ENCODE peak calls at places on chromosomes 7 and 10, in eight cellular contexts. One of them, this sample, is unnamed.

GRCh38 chr7:151316896-151317295 is 24.7 kb upstream of the NUB1 start:
- DNase-seq in GM23338: no peak
- DNase-seq in HCT116: no peak
- DNase-seq in GM12892: no peak
- DNase-seq in stomach: no peak
- DNase-seq in Panc1: no peak
- DNase-seq in K562: no peak
- DNase-seq in SK-N-SH: no peak
- DNase-seq in this sample: no peak

GRCh38 chr10:88913803-88914202 is 33.8 kb downstream of the STAMBPL1 start:
- DNase-seq in Panc1: no peak
- DNase-seq in stomach: no peak
- DNase-seq in HCT116: no peak
- DNase-seq in K562: no peak
- DNase-seq in SK-N-SH: peak
- DNase-seq in GM12892: no peak
- DNase-seq in GM23338: no peak
- DNase-seq in this sample: no peak

GRCh38 chr10:103715430-103715829 is 139.9 kb downstream of the SH3PXD2A start:
- DNase-seq in HCT116: peak
- DNase-seq in SK-N-SH: no peak
- DNase-seq in Panc1: no peak
- DNase-seq in K562: no peak
- DNase-seq in stomach: no peak
- DNase-seq in GM12892: no peak
- DNase-seq in GM23338: no peak
- DNase-seq in this sample: no peak

GRCh38 chr7:27130540-27131389 is at the start of gene HOXA4:
- DNase-seq in SK-N-SH: peak
- DNase-seq in GM23338: peak
- DNase-seq in Panc1: no peak
- DNase-seq in HCT116: no peak
- DNase-seq in GM12892: no peak
- DNase-seq in K562: no peak
- DNase-seq in stomach: peak
- DNase-seq in this sample: peak

GRCh38 chr10:75234683-75235374 is 928 bp downstream of the COMTD1 start:
- DNase-seq in stomach: peak
- DNase-seq in GM12892: no peak
- DNase-seq in Panc1: no peak
- DNase-seq in SK-N-SH: peak
- DNase-seq in GM23338: peak
- DNase-seq in HCT116: no peak
- DNase-seq in K562: peak
- DNase-seq in this sample: peak

GRCh38 chr10:126902157-126902556 is 3.1 kb upstream of the DOCK1 start:
- DNase-seq in K562: no peak
- DNase-seq in GM12892: no peak
- DNase-seq in SK-N-SH: no peak
- DNase-seq in stomach: no peak
- DNase-seq in HCT116: peak
- DNase-seq in GM23338: no peak
- DNase-seq in Panc1: peak
- DNase-seq in this sample: no peak

GRCh38 chr7:112266595-112267270 is 60.2 kb downstream of the ZNF277 start:
- DNase-seq in HCT116: no peak
- DNase-seq in Panc1: no peak
- DNase-seq in stomach: no peak
- DNase-seq in GM23338: no peak
- DNase-seq in GM12892: no peak
- DNase-seq in SK-N-SH: no peak
- DNase-seq in K562: no peak
- DNase-seq in this sample: no peak

GRCh38 chr7:101382937-101383336 is 20.3 kb downstream of the COL26A1 start:
- DNase-seq in GM23338: no peak
- DNase-seq in Panc1: no peak
- DNase-seq in stomach: no peak
- DNase-seq in SK-N-SH: no peak
- DNase-seq in HCT116: no peak
- DNase-seq in GM12892: no peak
- DNase-seq in K562: no peak
- DNase-seq in this sample: no peak

GRCh38 chr10:30970760-30971460 is 60.8 kb downstream of the ZNF438 start:
- DNase-seq in Panc1: no peak
- DNase-seq in HCT116: no peak
- DNase-seq in GM23338: no peak
- DNase-seq in SK-N-SH: no peak
- DNase-seq in K562: no peak
- DNase-seq in GM12892: no peak
- DNase-seq in stomach: no peak
- DNase-seq in this sample: no peak

GRCh38 chr10:19791032-19791431 is 25.2 kb upstream of the PLXDC2 start:
- DNase-seq in GM12892: no peak
- DNase-seq in Panc1: no peak
- DNase-seq in K562: no peak
- DNase-seq in stomach: no peak
- DNase-seq in SK-N-SH: no peak
- DNase-seq in HCT116: no peak
- DNase-seq in GM23338: no peak
- DNase-seq in this sample: no peak

GRCh38 chr7:18053177-18053928 is 25.7 kb upstream of the PRPS1L1 start:
- DNase-seq in Panc1: no peak
- DNase-seq in SK-N-SH: no peak
- DNase-seq in GM12892: no peak
- DNase-seq in stomach: no peak
- DNase-seq in GM23338: no peak
- DNase-seq in HCT116: no peak
- DNase-seq in K562: no peak
- DNase-seq in this sample: no peak

GRCh38 chr10:77156406-77156879 is 481.2 kb downstream of the KCNMA1 start:
- DNase-seq in stomach: no peak
- DNase-seq in K562: no peak
- DNase-seq in HCT116: no peak
- DNase-seq in Panc1: no peak
- DNase-seq in SK-N-SH: no peak
- DNase-seq in GM12892: no peak
- DNase-seq in GM23338: no peak
- DNase-seq in this sample: no peak

GRCh38 chr7:47153076-47153475 is 428.8 kb downstream of the TNS3 start:
- DNase-seq in stomach: no peak
- DNase-seq in HCT116: no peak
- DNase-seq in K562: no peak
- DNase-seq in GM23338: no peak
- DNase-seq in GM12892: no peak
- DNase-seq in SK-N-SH: no peak
- DNase-seq in Panc1: no peak
- DNase-seq in this sample: peak

GRCh38 chr10:28761084-28761875 is 84.0 kb downstream of the BAMBI start:
- DNase-seq in K562: no peak
- DNase-seq in HCT116: no peak
- DNase-seq in GM12892: no peak
- DNase-seq in GM23338: peak
- DNase-seq in SK-N-SH: no peak
- DNase-seq in Panc1: no peak
- DNase-seq in stomach: no peak
- DNase-seq in this sample: no peak

GRCh38 chr7:137900137-137900536 is 53.4 kb upstream of the DGKI start:
- DNase-seq in GM12892: no peak
- DNase-seq in stomach: no peak
- DNase-seq in K562: no peak
- DNase-seq in GM23338: no peak
- DNase-seq in HCT116: no peak
- DNase-seq in SK-N-SH: no peak
- DNase-seq in Panc1: no peak
- DNase-seq in this sample: no peak

GRCh38 chr7:101094791-101095375 is 9.6 kb downstream of the TRIM56 start:
- DNase-seq in GM12892: no peak
- DNase-seq in HCT116: no peak
- DNase-seq in GM23338: peak
- DNase-seq in stomach: peak
- DNase-seq in Panc1: no peak
- DNase-seq in SK-N-SH: peak
- DNase-seq in K562: peak
- DNase-seq in this sample: no peak

DNA sequence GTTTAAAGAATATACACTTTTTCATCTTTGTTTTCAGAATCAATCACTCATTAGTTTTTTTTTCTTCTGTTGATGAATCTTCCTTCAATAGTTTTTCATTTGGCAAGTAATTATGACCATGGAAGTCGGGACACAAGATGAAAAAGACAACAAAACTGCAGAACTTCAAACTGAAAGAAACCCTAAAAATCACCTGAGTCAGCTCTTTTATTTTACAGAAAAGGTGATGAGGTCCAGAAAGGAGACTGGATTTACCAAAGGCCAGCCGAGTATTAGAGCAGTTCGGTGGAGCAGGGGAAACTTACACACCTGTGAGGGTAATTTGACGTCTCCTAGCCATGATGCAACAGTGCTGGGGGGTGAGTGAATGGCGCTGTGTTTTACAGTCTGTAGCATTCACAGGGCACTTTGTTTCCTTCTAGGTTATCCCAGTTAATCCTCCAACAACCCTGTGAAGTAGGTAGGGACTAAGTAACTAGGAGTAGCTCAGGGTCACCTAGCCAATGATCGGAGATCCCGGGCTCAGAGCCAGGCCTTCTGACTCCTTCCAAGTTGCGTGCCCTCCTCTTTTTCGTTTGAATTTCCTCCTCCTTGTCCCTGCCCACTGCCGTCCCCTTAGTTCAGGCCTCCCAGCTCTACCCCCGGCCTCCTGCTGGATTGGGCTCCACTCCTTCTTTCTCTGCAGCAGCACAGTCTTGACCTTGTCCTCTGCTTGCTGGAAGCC is 14.0 kb downstream of the RBM20 start:
- DNase-seq in HCT116: no peak
- DNase-seq in GM23338: no peak
- DNase-seq in K562: no peak
- DNase-seq in Panc1: no peak
- DNase-seq in SK-N-SH: no peak
- DNase-seq in GM12892: no peak
- DNase-seq in stomach: no peak
- DNase-seq in this sample: no peak
- TF ChIP-seq POLR2AphosphoS5 in HCT116: no peak
- TF ChIP-seq POLR2AphosphoS5 in GM23338: no peak
- TF ChIP-seq POLR2AphosphoS5 in K562: no peak
- TF ChIP-seq POLR2AphosphoS5 in Panc1: no peak
- TF ChIP-seq POLR2AphosphoS5 in SK-N-SH: no peak
- TF ChIP-seq POLR2AphosphoS5 in GM12892: no peak
- TF ChIP-seq POLR2AphosphoS5 in stomach: no peak
- TF ChIP-seq POLR2AphosphoS5 in this sample: no peak

DNA sequence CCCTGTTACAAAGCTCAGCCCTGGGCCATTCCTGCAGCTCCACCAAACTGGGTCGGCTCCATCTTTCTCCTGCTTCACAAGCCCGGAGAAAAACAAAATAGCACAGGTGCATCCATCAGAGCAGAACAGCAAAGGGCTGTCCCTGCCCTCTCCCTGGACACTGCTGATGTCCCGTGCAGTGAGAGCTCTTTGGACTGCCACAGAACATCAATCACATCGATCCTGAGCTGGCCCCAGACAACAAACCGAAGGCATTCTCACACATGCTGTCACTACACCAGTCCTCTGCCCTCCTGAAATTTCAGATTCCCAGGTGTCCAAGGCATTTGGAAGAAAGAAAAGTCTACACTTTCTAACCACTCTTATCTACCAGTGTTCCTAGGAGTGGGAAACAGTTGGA is 427.1 kb upstream of the ZMIZ1 start:
- DNase-seq in HCT116: no peak
- DNase-seq in GM12892: no peak
- DNase-seq in K562: no peak
- DNase-seq in SK-N-SH: no peak
- DNase-seq in GM23338: no peak
- DNase-seq in stomach: no peak
- DNase-seq in Panc1: no peak
- DNase-seq in this sample: no peak
- TF ChIP-seq POLR2AphosphoS5 in HCT116: no peak
- TF ChIP-seq POLR2AphosphoS5 in GM12892: no peak
- TF ChIP-seq POLR2AphosphoS5 in K562: no peak
- TF ChIP-seq POLR2AphosphoS5 in SK-N-SH: no peak
- TF ChIP-seq POLR2AphosphoS5 in GM23338: no peak
- TF ChIP-seq POLR2AphosphoS5 in stomach: no peak
- TF ChIP-seq POLR2AphosphoS5 in Panc1: no peak
- TF ChIP-seq POLR2AphosphoS5 in this sample: no peak

GRCh38 chr10:84328303-84329093 is at the start of gene CCSER2:
- DNase-seq in HCT116: peak
- DNase-seq in stomach: peak
- DNase-seq in K562: peak
- DNase-seq in Panc1: peak
- DNase-seq in SK-N-SH: peak
- DNase-seq in GM23338: peak
- DNase-seq in GM12892: peak
- DNase-seq in this sample: peak
- TF ChIP-seq POLR2AphosphoS5 in HCT116: peak
- TF ChIP-seq POLR2AphosphoS5 in stomach: peak
- TF ChIP-seq POLR2AphosphoS5 in K562: no peak
- TF ChIP-seq POLR2AphosphoS5 in Panc1: peak
- TF ChIP-seq POLR2AphosphoS5 in SK-N-SH: peak
- TF ChIP-seq POLR2AphosphoS5 in GM23338: peak
- TF ChIP-seq POLR2AphosphoS5 in GM12892: peak
- TF ChIP-seq POLR2AphosphoS5 in this sample: peak

GRCh38 chr10:12605580-12606405 is 256.4 kb downstream of the CAMK1D start:
- DNase-seq in HCT116: no peak
- DNase-seq in Panc1: no peak
- DNase-seq in GM23338: no peak
- DNase-seq in SK-N-SH: no peak
- DNase-seq in GM12892: peak
- DNase-seq in K562: no peak
- DNase-seq in stomach: peak
- DNase-seq in this sample: peak
- TF ChIP-seq POLR2AphosphoS5 in HCT116: no peak
- TF ChIP-seq POLR2AphosphoS5 in Panc1: no peak
- TF ChIP-seq POLR2AphosphoS5 in GM23338: no peak
- TF ChIP-seq POLR2AphosphoS5 in SK-N-SH: no peak
- TF ChIP-seq POLR2AphosphoS5 in GM12892: no peak
- TF ChIP-seq POLR2AphosphoS5 in K562: no peak
- TF ChIP-seq POLR2AphosphoS5 in stomach: peak
- TF ChIP-seq POLR2AphosphoS5 in this sample: no peak

DNA sequence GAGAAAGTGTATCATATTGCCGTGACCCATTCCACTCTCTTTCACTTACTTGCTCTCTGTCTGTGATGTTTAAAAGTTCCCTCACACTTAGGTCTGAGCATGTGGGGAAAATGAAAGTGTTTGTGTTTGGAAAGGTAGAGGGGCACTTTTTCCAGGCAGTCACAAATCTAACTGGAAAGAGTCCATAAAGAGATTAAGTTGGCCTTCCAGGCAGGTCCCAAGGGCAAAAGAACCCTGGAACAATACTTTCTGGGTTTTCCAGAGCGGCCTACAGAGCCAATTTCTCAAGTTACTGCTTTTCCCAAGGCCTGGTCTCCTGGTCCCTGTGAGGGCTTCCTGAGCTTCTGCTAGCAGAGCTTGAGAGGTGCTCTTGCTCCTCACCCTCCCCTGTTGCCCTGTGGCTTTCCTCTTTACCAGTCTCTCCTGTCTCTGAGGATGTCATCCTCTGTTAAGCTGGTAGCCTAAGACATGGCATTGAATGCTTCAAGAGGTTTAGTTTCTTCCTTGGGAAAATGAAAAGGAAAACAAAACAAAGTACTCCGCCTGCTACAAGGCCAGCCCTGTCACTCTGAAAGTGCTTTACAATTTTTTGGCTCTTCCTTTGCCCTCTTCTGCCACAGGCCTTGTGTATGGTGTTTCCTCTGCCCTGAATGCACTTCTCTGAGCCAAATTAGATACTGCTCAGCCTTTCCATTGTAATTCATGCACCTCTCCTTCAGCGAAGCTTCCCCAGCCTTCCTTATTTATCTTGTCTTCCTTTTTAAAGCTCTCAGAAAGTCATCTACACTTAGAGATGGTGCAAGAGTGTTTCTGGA is 20.1 kb downstream of the TES start:
- DNase-seq in Panc1: no peak
- DNase-seq in GM12892: no peak
- DNase-seq in SK-N-SH: no peak
- DNase-seq in HCT116: no peak
- DNase-seq in stomach: no peak
- DNase-seq in GM23338: no peak
- DNase-seq in K562: no peak
- DNase-seq in this sample: no peak
- TF ChIP-seq POLR2AphosphoS5 in Panc1: no peak
- TF ChIP-seq POLR2AphosphoS5 in GM12892: no peak
- TF ChIP-seq POLR2AphosphoS5 in SK-N-SH: no peak
- TF ChIP-seq POLR2AphosphoS5 in HCT116: no peak
- TF ChIP-seq POLR2AphosphoS5 in stomach: no peak
- TF ChIP-seq POLR2AphosphoS5 in GM23338: no peak
- TF ChIP-seq POLR2AphosphoS5 in K562: no peak
- TF ChIP-seq POLR2AphosphoS5 in this sample: no peak

This sample was measured in upper lobe of left lung.